ENCODE peak calls at places on chromosomes 2 and 18, in four cellular contexts. D is GM23248, W is HCT116, Y is PC-9. B is an unnamed sample.

GRCh38 chr2:67215214-67215613 is 181.9 kb upstream of the ETAA1 start:
- DNase-seq in W (no peak), D (peak; percentile 41), Y (no peak), B (no peak)

GRCh38 chr2:37344453-37345361 is at the start of gene QPCT:
- DNase-seq in D (peak; percentile 80), W (no peak), Y (no peak), B (peak; percentile 68)

GRCh38 chr2:94966689-94967088 is 58.8 kb upstream of the MAL start:
- DNase-seq in Y (no peak), W (no peak), D (no peak), B (no peak)

GRCh38 chr2:84908948-84909713 is 3.7 kb downstream of the TMSB10 start:
- DNase-seq in D (no peak), Y (no peak), W (no peak), B (no peak)

GRCh38 chr2:71849603-71850305 is 297.9 kb downstream of the CYP26B1 start:
- DNase-seq in Y (peak; percentile 4), W (no peak), D (no peak), B (no peak)

GRCh38 chr2:33209976-33210375 is 263.2 kb downstream of the LTBP1 start:
- DNase-seq in D (peak; percentile 32), W (no peak), Y (no peak), B (no peak)

GRCh38 chr2:44793322-44793870 is 148.1 kb upstream of the SIX3 start:
- DNase-seq in W (no peak), D (peak; percentile 48), Y (peak; percentile 54), B (peak; percentile 4)

GRCh38 chr18:43719264-43719795 is 442.0 kb upstream of the SYT4 start:
- DNase-seq in D (no peak), W (no peak), Y (peak; percentile 90), B (no peak)

GRCh38 chr2:128641421-128642095 is 322.9 kb upstream of the HS6ST1 start:
- DNase-seq in D (no peak), Y (no peak), W (no peak), B (no peak)

GRCh38 chr2:128640166-128640846 is 321.6 kb upstream of the HS6ST1 start:
- DNase-seq in W (no peak), D (peak; percentile 14), Y (no peak), B (no peak)

GRCh38 chr2:128642316-128642715 is 323.6 kb upstream of the HS6ST1 start:
- DNase-seq in Y (no peak), D (no peak), W (no peak), B (no peak)

GRCh38 chr2:128639693-128640092 is 321.0 kb upstream of the HS6ST1 start:
- DNase-seq in Y (no peak), D (peak; percentile 14), W (no peak), B (no peak)

DNA sequence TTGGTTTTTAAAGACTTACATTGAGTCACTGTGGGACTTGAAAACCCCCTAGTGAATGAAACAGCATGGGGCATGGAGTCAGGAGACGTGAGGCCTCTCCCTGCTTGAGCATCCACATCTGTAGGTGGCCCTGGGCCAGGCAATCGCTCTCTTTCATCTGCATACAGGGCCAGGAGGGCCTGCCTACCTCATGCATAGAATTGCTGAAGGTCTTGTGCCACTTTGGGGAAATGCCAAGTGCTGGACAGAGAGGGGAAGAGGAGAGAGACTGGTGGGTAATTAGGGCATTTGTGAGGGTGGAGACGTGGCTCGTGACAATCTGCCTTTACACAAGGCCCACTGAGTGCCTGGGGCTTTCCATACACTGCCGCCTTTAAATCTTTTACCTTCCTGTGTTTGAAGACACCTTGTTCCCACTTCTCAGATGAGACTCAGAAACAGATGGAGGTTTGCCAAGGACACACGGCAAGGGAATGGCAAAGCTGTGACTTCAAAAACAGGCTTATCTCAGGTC is 322.2 kb upstream of the HS6ST1 start:
- DNase-seq in Y (no peak), W (no peak), D (no peak), B (no peak)
- H3K9me2 ChIP-seq in Y (no peaks in the 10 kb centered on the region), W (no peaks in the 10 kb centered on the region), D (no peaks in the 10 kb centered on the region), B (no peaks in the 10 kb centered on the region)

GRCh38 chr18:30920356-30920755 is 122.2 kb downstream of the DSC3 start:
- DNase-seq in D (no peak), Y (no peak), W (no peak), B (no peak)
- H2AFZ ChIP-seq in D (no peak overlapping the region), Y (no peak overlapping the region), W (no peak overlapping the region), B (no peak overlapping the region)

GRCh38 chr2:79938648-79939047 is 365.9 kb downstream of the LRRTM1 start:
- DNase-seq in W (no peak), D (no peak), Y (no peak), B (no peak)
- H3K4me3 ChIP-seq in W (no peak overlapping the region), D (no peak overlapping the region), Y (no peak overlapping the region), B (no peak overlapping the region)

GRCh38 chr2:7987992-7988391 is 693.9 kb upstream of the ID2 start:
- DNase-seq in D (no peak), W (no peak), Y (no peak), B (no peak)

GRCh38 chr2:7988440-7988839 is 693.4 kb upstream of the ID2 start:
- DNase-seq in Y (no peak), W (no peak), D (no peak), B (no peak)

GRCh38 chr2:7992612-7993596 is 689.0 kb upstream of the ID2 start:
- DNase-seq in W (no peak), D (peak; percentile 54), Y (no peak), B (no peak)

GRCh38 chr2:7986431-7986830 is 695.4 kb upstream of the ID2 start:
- DNase-seq in D (no peak), Y (no peak), W (no peak), B (no peak)

DNA sequence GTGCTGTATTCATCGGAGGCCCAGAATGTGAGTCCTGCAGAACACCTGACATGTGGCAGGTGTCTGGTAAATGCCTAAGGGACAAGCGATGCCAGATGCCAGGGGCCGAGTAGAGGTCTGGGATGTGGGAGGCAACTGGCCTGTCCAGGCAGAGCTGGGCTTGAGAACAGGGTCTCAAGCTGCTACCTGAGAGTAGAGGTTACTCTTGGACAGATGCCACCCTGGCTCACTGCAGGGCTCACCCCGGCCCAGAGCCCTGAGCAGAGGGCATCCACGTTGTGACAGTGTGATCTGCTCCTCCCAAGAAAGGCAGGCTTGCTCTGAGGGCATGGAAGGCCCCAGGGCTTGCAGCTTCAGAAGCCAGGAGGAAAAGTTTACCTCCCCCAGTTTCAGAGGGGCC is 692.0 kb upstream of the ID2 start:
- DNase-seq in D (no peak), W (no peak), Y (no peak), B (no peak)
- H3K9me2 ChIP-seq in D (no peaks in the 10 kb centered on the region), W (no peaks in the 10 kb centered on the region), Y (no peaks in the 10 kb centered on the region), B (no peaks in the 10 kb centered on the region)

GRCh38 chr2:120670371-120670770 is 65.3 kb upstream of the GLI2 start:
- DNase-seq in W (no peak), D (no peak), Y (no peak), B (no peak)

GRCh38 chr2:120670771-120671480 is 64.7 kb upstream of the GLI2 start:
- DNase-seq in Y (no peak), W (no peak), D (no peak), B (no peak)

GRCh38 chr2:120667981-120668380 is 67.7 kb upstream of the GLI2 start:
- DNase-seq in W (no peak), D (peak; percentile 48), Y (peak; percentile 52), B (no peak)

GRCh38 chr2:120669121-120669952 is 66.3 kb upstream of the GLI2 start:
- DNase-seq in D (peak; percentile 72), Y (peak; percentile 90), W (peak; percentile 38), B (peak; percentile 40)

DNA sequence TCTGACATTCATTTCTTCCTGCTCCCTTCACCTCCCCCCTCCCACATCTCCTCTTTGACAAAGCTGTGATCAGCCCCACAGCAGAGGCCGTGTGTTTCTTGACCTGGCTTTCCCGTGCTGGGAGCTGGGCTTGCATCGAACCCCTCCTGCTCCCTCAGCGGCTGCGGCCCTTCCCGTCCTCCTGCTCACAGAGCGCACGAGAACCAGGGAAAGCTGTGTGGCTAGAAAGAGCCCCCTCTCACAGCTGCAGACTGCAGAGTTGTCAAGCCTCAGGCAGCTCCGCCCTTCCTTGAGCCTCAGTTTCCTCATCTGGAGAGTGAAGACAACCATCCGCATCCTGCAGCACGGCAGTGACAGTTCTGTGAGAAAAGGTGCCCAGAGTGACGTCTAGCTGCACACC is 65.7 kb upstream of the GLI2 start:
- DNase-seq in W (no peak), D (no peak), Y (no peak), B (no peak)
- H2AFZ ChIP-seq in W (peak overlapping the region; percentile 3), D (no peak overlapping the region), Y (no peak overlapping the region), B (no peak overlapping the region)

DNA sequence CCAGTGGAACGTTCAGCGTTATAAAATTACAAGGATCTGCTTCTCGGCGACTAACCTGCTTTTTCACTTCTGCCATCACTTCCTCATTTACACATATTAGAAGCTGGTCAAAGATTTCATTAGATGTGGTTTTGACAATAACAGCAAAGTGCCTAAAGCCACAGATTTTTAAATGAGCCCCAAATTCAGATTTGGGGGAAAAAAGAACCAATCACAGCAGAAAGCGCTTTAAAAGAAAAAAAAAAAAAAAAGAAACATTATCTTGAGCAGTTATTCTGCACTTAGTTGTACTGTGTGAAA is 167.4 kb downstream of the TCF4 start:
- DNase-seq in W (no peak), Y (no peak), D (no peak), B (peak; percentile 59)
- H3K4me3 ChIP-seq in W (no peak overlapping the region), Y (no peak overlapping the region), D (peak overlapping the region; percentile 79), B (peak overlapping the region; percentile 72)

B was measured in OCI-LY7.